ENCODE peak calls at places on chromosomes 5 and 9, in five cellular contexts. E is cardiac fibroblast; F is endothelial cell of umbilical vein; K is T-helper 2 cell; H is stimulated activated CD4-positive, alpha-beta T cell treated with anti-CD3 and anti-CD28 coated beads, Interleukin-4, amount 100 ng/mL, for 4 hours. A is an unnamed sample.

GRCh38 chr5:178207183-178207916 is 3.0 kb downstream of the HNRNPAB start:
- DNase-seq in E (peak; percentile 69), F (peak; percentile 75), K (no peak), H (no peak), A (no peak)

GRCh38 chr9:86645303-86645702 is 291.1 kb upstream of the TUT7 start:
- DNase-seq in E (no peak), F (no peak), K (no peak), H (no peak), A (no peak)

GRCh38 chr5:453725-454481 is 10.9 kb downstream of the EXOC3 start:
- DNase-seq in E (no peak), F (no peak), K (no peak), H (no peak), A (no peak)

GRCh38 chr5:142091012-142091411 is 17.6 kb upstream of the NDFIP1 start:
- DNase-seq in E (no peak), F (no peak), K (no peak), H (no peak), A (no peak)

GRCh38 chr5:80566711-80567259 is 3.3 kb downstream of the ANKRD34B start:
- DNase-seq in E (no peak), F (no peak), K (no peak), H (no peak), A (no peak)

GRCh38 chr5:155085282-155085990 is 71.9 kb downstream of the KIF4B start:
- DNase-seq in E (no peak), F (no peak), K (no peak), H (no peak), A (no peak)

GRCh38 chr9:2157277-2158105 is 142.3 kb downstream of the SMARCA2 start:
- DNase-seq in E (peak; percentile 74), F (no peak), K (peak; percentile 4), H (peak; percentile 33), A (peak; percentile 16)

GRCh38 chr5:150112211-150113046 is 26.1 kb upstream of the CSF1R start:
- DNase-seq in E (peak; percentile 88), F (no peak), K (no peak), H (no peak), A (no peak)

GRCh38 chr5:132664696-132665209 is 6.8 kb downstream of the IL13 start:
- DNase-seq in E (no peak), F (no peak), K (no peak), H (no peak), A (no peak)

GRCh38 chr5:79613571-79613970 is 1.3 kb downstream of the TENT2 start:
- DNase-seq in E (peak; percentile 9), F (no peak), K (no peak), H (no peak), A (no peak)

GRCh38 chr5:97096096-97096648 is 46.2 kb downstream of the LIX1 start:
- DNase-seq in E (no peak), F (no peak), K (no peak), H (no peak), A (no peak)

GRCh38 chr5:174972291-174972690 is 247.9 kb downstream of the MSX2 start:
- DNase-seq in E (no peak), F (no peak), K (no peak), H (no peak), A (no peak)

GRCh38 chr9:69174645-69175487 is 789 bp downstream of the TJP2 start:
- DNase-seq in E (peak; percentile 98), F (peak; percentile 57), K (no peak), H (no peak), A (no peak)

GRCh38 chr5:10710513-10711128 is 50.4 kb downstream of the DAP start:
- DNase-seq in E (no peak), F (no peak), K (no peak), H (no peak), A (no peak)

GRCh38 chr5:998276-998974 is 10.2 kb upstream of the NKD2 start:
- DNase-seq in E (no peak), F (no peak), K (no peak), H (no peak), A (no peak)

GRCh38 chr9:85941617-85941930 is 628 bp downstream of the NAA35 start:
- DNase-seq in E (peak; percentile 16), F (no peak), K (no peak), H (no peak), A (no peak)

GRCh38 chr5:93621340-93621872 is 38.4 kb downstream of the NR2F1 start:
- DNase-seq in E (peak; percentile 65), F (peak; percentile 75), K (no peak), H (no peak), A (no peak)

A was measured in T-cell.